ENCODE peak calls at places on chromosome 12, in four cellular contexts. U is neuronal stem cell, F is HCT116, Z is mammary epithelial cell. T is an unnamed sample.

GRCh38 chr12:11836282-11836963 is 186.9 kb downstream of the ETV6 start:
- DNase-seq in U (no peak), Z (no peak), F (no peak), T (peak; percentile 79)

GRCh38 chr12:34595749-34596733 is 573.7 kb downstream of the ALG10 start:
- DNase-seq in F (no peak), Z (no peak), U (no peak), T (no peak)

GRCh38 chr12:10584415-10584814 is 29.0 kb downstream of the MAGOHB start:
- DNase-seq in Z (no peak), U (no peak), F (no peak), T (no peak)

GRCh38 chr12:31959051-31959700 is at the start of gene RESF1:
- DNase-seq in Z (peak; percentile 83), F (peak; percentile 83), U (peak; percentile 84), T (peak; percentile 93)

GRCh38 chr12:4164591-4165558 is 108.7 kb upstream of the CCND2 start:
- DNase-seq in Z (peak; percentile 57), F (no peak), U (peak; percentile 54), T (no peak)

GRCh38 chr12:68106160-68106559 is 53.4 kb downstream of the IFNG start:
- DNase-seq in Z (peak; percentile 80), U (no peak), F (peak; percentile 6), T (no peak)

GRCh38 chr12:50784501-50784900 is 20.6 kb downstream of the ATF1 start:
- DNase-seq in Z (no peak), F (no peak), U (no peak), T (no peak)

GRCh38 chr12:130013771-130014484 is 110.1 kb upstream of the TMEM132D start:
- DNase-seq in U (peak; percentile 59), F (no peak), Z (peak; percentile 11), T (no peak)

GRCh38 chr12:75684678-75685620 is 173.5 kb upstream of the KRR1 start:
- DNase-seq in Z (peak; percentile 97), F (no peak), U (no peak), T (no peak)

GRCh38 chr12:27229367-27229766 is 14.7 kb upstream of the STK38L start:
- DNase-seq in F (no peak), U (no peak), Z (no peak), T (no peak)

GRCh38 chr12:64780220-64780530 is 21.0 kb upstream of the GNS start:
- DNase-seq in Z (no peak), U (no peak), F (no peak), T (no peak)

GRCh38 chr12:84814664-84815245 is 97.8 kb downstream of the SLC6A15 start:
- DNase-seq in F (no peak), U (no peak), Z (peak; percentile 57), T (no peak)

GRCh38 chr12:72889791-72890190 is 617.6 kb downstream of the TRHDE start:
- DNase-seq in Z (no peak), F (no peak), U (peak; percentile 55), T (no peak)

GRCh38 chr12:132591107-132591935 is 19.1 kb downstream of the LRCOL1 start:
- DNase-seq in F (no peak), U (no peak), Z (no peak), T (no peak)

GRCh38 chr12:6554990-6555691 is 701 bp downstream of the IFFO1 start:
- DNase-seq in Z (no peak), F (no peak), U (no peak), T (no peak)

GRCh38 chr12:76449572-76449971 is 101.4 kb upstream of the BBS10 start:
- DNase-seq in U (no peak), Z (peak; percentile 63), F (no peak), T (no peak)

GRCh38 chr12:82650627-82651337 is 35.9 kb upstream of the TMTC2 start:
- DNase-seq in F (peak; percentile 99), Z (peak; percentile 97), U (no peak), T (peak; percentile 75)

GRCh38 chr12:110102255-110102654 is 21.9 kb upstream of the IFT81 start:
- DNase-seq in Z (peak; percentile 72), F (peak; percentile 94), U (no peak), T (peak; percentile 43)

GRCh38 chr12:90010089-90010488 is 301.5 kb upstream of the ATP2B1 start:
- DNase-seq in U (no peak), Z (peak; percentile 32), F (no peak), T (no peak)

GRCh38 chr12:1807489-1807888 is 12.9 kb upstream of the LRTM2 start:
- DNase-seq in F (no peak), U (no peak), Z (no peak), T (no peak)

GRCh38 chr12:125267114-125267513 is 201.9 kb downstream of the AACS start:
- DNase-seq in Z (no peak), U (no peak), F (no peak), T (no peak)

GRCh38 chr12:77163068-77163810 is 97.9 kb upstream of the E2F7 start:
- DNase-seq in Z (no peak), U (no peak), F (no peak), T (no peak)

GRCh38 chr12:54749191-54749818 is 101.1 kb upstream of the DCD start:
- DNase-seq in Z (peak; percentile 28), F (peak; percentile 37), U (peak; percentile 51), T (peak; percentile 76)

GRCh38 chr12:704516-705242 is 41.4 kb upstream of the NINJ2 start:
- DNase-seq in Z (no peak), F (no peak), U (no peak), T (peak; percentile 31)

GRCh38 chr12:124696689-124697476 is 129.5 kb upstream of the NCOR2 start:
- DNase-seq in Z (no peak), U (no peak), F (no peak), T (no peak)

GRCh38 chr12:122355702-122356101 is 66.8 kb downstream of the CLIP1 start:
- DNase-seq in U (no peak), Z (no peak), F (no peak), T (no peak)
- H3K36me3 ChIP-seq in U (peaks cover 25% of the 10 kb centered on the region), Z (peaks cover 23% of the 10 kb centered on the region), F (peaks cover 16% of the 10 kb centered on the region), T (no peaks in the 10 kb centered on the region)

GRCh38 chr12:52926596-52927241 is 21.8 kb upstream of the KRT8 start:
- DNase-seq in Z (no peak), U (no peak), F (no peak), T (no peak)
- H3K4me2 ChIP-seq in Z (peak overlapping the region; percentile 41), U (no peak overlapping the region), F (peak overlapping the region; percentile 92), T (no peak overlapping the region)

GRCh38 chr12:121330195-121330594 is 22.0 kb downstream of the ANAPC5 start:
- DNase-seq in Z (no peak), F (no peak), U (no peak), T (no peak)

GRCh38 chr12:121331268-121331667 is 20.9 kb downstream of the ANAPC5 start:
- DNase-seq in F (no peak), U (no peak), Z (no peak), T (no peak)

GRCh38 chr12:121326996-121327674 is 25.1 kb downstream of the ANAPC5 start:
- DNase-seq in F (no peak), U (no peak), Z (no peak), T (no peak)

GRCh38 chr12:121330692-121331091 is 21.5 kb downstream of the ANAPC5 start:
- DNase-seq in U (no peak), F (no peak), Z (no peak), T (no peak)

GRCh38 chr12:121328620-121329019 is 23.6 kb downstream of the ANAPC5 start:
- DNase-seq in U (no peak), F (no peak), Z (no peak), T (no peak)
- H3K36me3 ChIP-seq in U (peaks cover 35% of the 10 kb centered on the region), F (peaks cover 48% of the 10 kb centered on the region), Z (peaks cover 38% of the 10 kb centered on the region), T (no peaks in the 10 kb centered on the region)

DNA sequence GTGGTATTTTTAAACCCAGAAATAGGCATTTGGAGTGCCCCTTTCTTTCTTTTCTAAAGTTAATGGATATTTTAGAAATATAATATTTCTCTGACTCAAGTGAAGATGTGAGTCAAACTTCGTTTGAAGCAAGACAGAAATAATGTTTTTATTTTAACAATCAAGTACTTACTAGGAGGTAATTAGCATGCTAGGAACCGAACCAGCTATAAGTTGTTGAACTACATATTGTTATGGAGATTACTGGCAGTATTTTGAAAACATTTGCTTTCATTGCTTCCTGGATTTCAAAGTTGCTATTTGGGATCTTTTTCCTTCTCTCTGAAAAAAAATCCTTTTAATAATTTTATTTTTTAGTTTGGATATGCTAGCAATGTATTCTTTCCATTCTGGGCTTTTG is 225.2 kb downstream of the NEDD1 start:
- DNase-seq in F (no peak), U (no peak), Z (no peak), T (no peak)
- H3K4me2 ChIP-seq in F (no peak overlapping the region), U (no peak overlapping the region), Z (no peak overlapping the region), T (no peak overlapping the region)

DNA sequence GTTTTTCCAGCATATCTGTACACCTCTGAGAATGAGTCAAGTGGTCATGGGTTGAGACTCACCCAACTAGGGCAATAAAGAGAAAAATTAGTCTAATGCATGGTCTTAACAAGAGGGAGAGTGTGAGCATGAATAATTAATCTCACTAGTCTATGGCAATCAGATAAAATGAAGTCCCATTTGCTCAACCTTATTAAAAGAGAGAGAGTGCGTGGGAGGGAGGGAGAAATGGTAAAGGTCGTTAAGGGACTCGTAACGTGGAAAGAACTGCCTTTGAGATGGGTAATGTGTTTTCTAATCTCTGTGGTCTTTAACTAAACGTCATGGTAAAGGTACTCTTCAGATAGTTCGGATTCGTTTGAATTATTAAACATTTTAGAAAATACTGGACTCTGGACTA is 91.6 kb downstream of the TESC start:
- DNase-seq in F (no peak), Z (no peak), U (no peak), T (no peak)
- H3K36me3 ChIP-seq in F (no peaks in the 10 kb centered on the region), Z (no peaks in the 10 kb centered on the region), U (peaks cover 22% of the 10 kb centered on the region), T (no peaks in the 10 kb centered on the region)

GRCh38 chr12:93788853-93789252 is 111.7 kb downstream of the CRADD start:
- DNase-seq in F (no peak), U (no peak), Z (no peak), T (no peak)

GRCh38 chr12:93790472-93791152 is 113.4 kb downstream of the CRADD start:
- DNase-seq in F (no peak), U (no peak), Z (peak; percentile 84), T (no peak)

GRCh38 chr12:93786669-93787397 is 109.7 kb downstream of the CRADD start:
- DNase-seq in F (no peak), Z (no peak), U (no peak), T (no peak)

GRCh38 chr12:93793007-93793406 is 115.8 kb downstream of the CRADD start:
- DNase-seq in Z (no peak), F (no peak), U (no peak), T (no peak)

DNA sequence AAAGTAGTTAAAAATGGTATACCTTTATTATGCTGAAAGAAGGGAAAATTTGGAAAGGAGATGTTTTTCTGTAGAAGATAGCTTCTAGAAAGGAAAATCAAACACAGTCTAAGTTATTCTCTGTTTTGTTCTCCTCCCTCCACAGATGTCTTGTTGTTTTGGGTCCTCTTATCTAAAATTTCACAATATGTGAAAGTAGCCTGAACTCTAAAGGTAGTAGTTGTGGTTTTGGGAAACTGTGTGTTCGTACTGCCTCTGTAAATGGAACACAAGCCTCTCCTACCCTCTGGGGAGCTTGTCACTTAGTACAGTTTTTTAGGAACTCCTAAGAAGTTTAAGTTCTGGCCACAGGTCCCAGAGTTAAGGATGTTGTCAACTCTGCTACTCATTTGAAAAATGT is 112.6 kb downstream of the CRADD start:
- DNase-seq in F (no peak), U (no peak), Z (no peak), T (no peak)
- H3K4me2 ChIP-seq in F (no peak overlapping the region), U (no peak overlapping the region), Z (no peak overlapping the region), T (no peak overlapping the region)

GRCh38 chr12:108788911-108789310 is 57.6 kb upstream of the CORO1C start:
- DNase-seq in Z (no peak), F (no peak), U (no peak), T (no peak)
- H3K36me3 ChIP-seq in Z (peaks cover 24% of the 10 kb centered on the region), F (peaks cover 64% of the 10 kb centered on the region), U (peaks cover 31% of the 10 kb centered on the region), T (no peaks in the 10 kb centered on the region)

GRCh38 chr12:116160883-116161458 is 116.5 kb downstream of the MED13L start:
- DNase-seq in F (no peak), Z (no peak), U (no peak), T (no peak)
- H3K4me2 ChIP-seq in F (peak overlapping the region; percentile 21), Z (no peak overlapping the region), U (no peak overlapping the region), T (no peak overlapping the region)

T was measured in MM.1S.